ENCODE peak calls at places on chromosomes 12 and 14, in ten cellular contexts. G, J, S, L, F, Z, P, C, O and Q are unnamed samples.

GRCh38 chr14:92513966-92514843 is 624 bp downstream of the RIN3 start:
- DNase-seq in G (no peak), J (no peak), S (peak), L (peak), F (no peak), Z (peak), P (no peak), C (no peak), O (peak), Q (peak)

GRCh38 chr12:49921936-49922335 is 18.2 kb upstream of the FAIM2 start:
- DNase-seq in G (no peak), J (no peak), S (no peak), L (peak), F (no peak), Z (no peak), P (no peak), C (no peak), O (no peak), Q (no peak)

GRCh38 chr14:21917699-21918436 is 244.2 kb upstream of the OR4E1 start:
- DNase-seq in G (peak), J (no peak), S (peak), L (no peak), F (peak), Z (peak), P (peak), C (peak), O (peak), Q (no peak)

GRCh38 chr14:105505101-105505500 is 14.1 kb downstream of the TEDC1 start:
- DNase-seq in G (no peak), J (no peak), S (no peak), L (peak), F (no peak), Z (no peak), P (no peak), C (no peak), O (no peak), Q (peak)

GRCh38 chr12:54393350-54393655 is 8.8 kb upstream of the ZNF385A start:
- DNase-seq in G (no peak), J (no peak), S (no peak), L (no peak), F (no peak), Z (no peak), P (no peak), C (no peak), O (no peak), Q (peak)

GRCh38 chr12:109946505-109946904 is 46.4 kb downstream of the TCHP start:
- DNase-seq in G (no peak), J (no peak), S (no peak), L (no peak), F (no peak), Z (peak), P (no peak), C (no peak), O (peak), Q (no peak)

GRCh38 chr12:124862768-124863408 is 776 bp downstream of the SCARB1 start:
- DNase-seq in G (no peak), J (no peak), S (peak), L (no peak), F (peak), Z (peak), P (peak), C (no peak), O (no peak), Q (no peak)

GRCh38 chr14:50230601-50231474 is 540 bp downstream of the SOS2 start:
- DNase-seq in G (peak), J (peak), S (peak), L (peak), F (no peak), Z (peak), P (peak), C (peak), O (peak), Q (peak)

GRCh38 chr14:70871001-70871400 is 36.3 kb upstream of the PCNX1 start:
- DNase-seq in G (no peak), J (no peak), S (no peak), L (no peak), F (no peak), Z (no peak), P (no peak), C (no peak), O (no peak), Q (no peak)

GRCh38 chr12:107818984-107819383 is 44.5 kb downstream of the ASCL4 start:
- DNase-seq in G (no peak), J (no peak), S (no peak), L (no peak), F (no peak), Z (no peak), P (peak), C (no peak), O (peak), Q (no peak)

GRCh38 chr12:83250866-83251265 is 564.2 kb downstream of the TMTC2 start:
- DNase-seq in G (no peak), J (no peak), S (no peak), L (no peak), F (no peak), Z (no peak), P (no peak), C (no peak), O (no peak), Q (no peak)

GRCh38 chr14:103908580-103908979 is 19.7 kb upstream of the TDRD9 start:
- DNase-seq in G (no peak), J (no peak), S (no peak), L (no peak), F (no peak), Z (no peak), P (no peak), C (no peak), O (no peak), Q (peak)

GRCh38 chr12:65952737-65953209 is 128.5 kb downstream of the HMGA2 start:
- DNase-seq in G (no peak), J (no peak), S (peak), L (no peak), F (no peak), Z (no peak), P (peak), C (no peak), O (peak), Q (no peak)

GRCh38 chr12:104216461-104217058 is 981 bp downstream of the TXNRD1 start:
- DNase-seq in G (no peak), J (no peak), S (no peak), L (no peak), F (no peak), Z (no peak), P (no peak), C (no peak), O (no peak), Q (no peak)
- H3K4me3 ChIP-seq in G (peak), J (no peak), S (no peak), L (no peak), F (peak), Z (no peak), P (no peak), C (peak), O (peak), Q (peak)

GRCh38 chr14:34649344-34649743 is 19.4 kb upstream of the SNX6 start:
- DNase-seq in G (no peak), J (no peak), S (peak), L (no peak), F (no peak), Z (no peak), P (peak), C (no peak), O (peak), Q (no peak)
- H3K27ac ChIP-seq in G (no peak), J (no peak), S (peak), L (no peak), F (no peak), Z (no peak), P (no peak), C (no peak), O (peak), Q (no peak)

GRCh38 chr12:122891661-122892525 is 4.0 kb downstream of the VPS37B start:
- DNase-seq in G (no peak), J (no peak), S (peak), L (no peak), F (no peak), Z (peak), P (peak), C (no peak), O (peak), Q (no peak)
- H3K4me3 ChIP-seq in G (peak), J (no peak), S (no peak), L (no peak), F (peak), Z (no peak), P (peak), C (peak), O (peak), Q (peak)

GRCh38 chr12:57515934-57516541 is 4.3 kb downstream of the DDIT3 start:
- DNase-seq in G (no peak), J (no peak), S (peak), L (no peak), F (no peak), Z (no peak), P (no peak), C (no peak), O (no peak), Q (no peak)
- H3K27ac ChIP-seq in G (peak), J (no peak), S (no peak), L (no peak), F (no peak), Z (no peak), P (no peak), C (peak), O (no peak), Q (no peak)

DNA sequence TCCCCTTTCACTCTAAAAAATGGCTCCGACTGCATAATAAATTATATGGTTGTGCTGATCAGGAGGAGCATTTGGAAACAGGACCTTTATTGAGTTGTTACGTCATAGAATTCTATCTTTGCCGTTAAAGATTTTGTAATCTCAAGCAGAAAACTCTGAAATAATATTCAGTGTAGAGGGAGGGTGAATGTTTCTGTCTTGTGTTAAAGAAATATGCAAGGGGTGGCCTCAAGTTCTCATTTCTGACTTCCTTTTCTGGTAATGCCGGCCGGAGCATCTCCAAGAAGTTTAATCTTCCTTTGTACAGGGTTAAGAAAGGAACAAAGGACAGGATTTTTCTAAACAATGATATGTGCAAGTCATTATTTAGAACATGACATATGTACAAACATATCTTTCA is 165.1 kb downstream of the SLC38A4 start:
- DNase-seq in G (no peak), J (no peak), S (peak), L (no peak), F (no peak), Z (no peak), P (no peak), C (no peak), O (no peak), Q (no peak)
- H3K4me3 ChIP-seq in G (no peak), J (no peak), S (no peak), L (no peak), F (no peak), Z (no peak), P (no peak), C (no peak), O (no peak), Q (no peak)

GRCh38 chr12:15693233-15693911 is 95.8 kb downstream of the EPS8 start:
- DNase-seq in G (no peak), J (no peak), S (peak), L (no peak), F (no peak), Z (no peak), P (peak), C (no peak), O (peak), Q (no peak)
- H3K27ac ChIP-seq in G (peak), J (no peak), S (peak), L (peak), F (no peak), Z (no peak), P (no peak), C (no peak), O (peak), Q (no peak)

DNA sequence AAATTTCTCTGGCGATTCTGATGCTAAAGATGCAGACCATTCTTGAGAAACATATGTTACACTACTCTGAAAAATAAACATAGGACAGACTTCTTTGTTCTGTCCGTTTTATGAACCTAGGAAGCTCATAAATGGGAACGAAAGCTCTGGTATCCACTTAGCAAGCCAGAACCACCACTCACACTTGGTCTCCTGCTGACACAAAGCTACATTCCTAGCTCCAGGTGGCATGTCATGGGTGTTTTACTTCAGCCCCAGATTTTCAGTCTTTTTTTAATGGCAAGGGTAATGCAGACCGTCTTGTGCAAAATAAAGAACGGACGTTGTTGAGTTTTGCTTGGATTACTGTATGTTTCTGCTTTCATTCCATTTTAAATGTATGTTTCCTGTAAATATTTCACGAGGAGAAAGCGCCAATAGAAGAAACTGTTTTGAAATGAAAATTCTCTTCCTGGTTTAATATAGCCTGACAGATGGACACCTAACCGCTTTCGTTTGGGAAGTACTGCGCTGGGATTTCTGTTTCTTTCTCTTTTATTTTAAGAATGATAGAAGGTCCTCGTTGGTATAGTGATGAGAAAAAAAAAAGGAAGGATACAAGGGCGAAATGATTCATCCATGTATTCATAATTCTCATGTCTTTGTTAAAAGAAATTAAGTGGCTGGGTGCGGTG is 820 bp upstream of the COQ5 start:
- DNase-seq in G (peak), J (no peak), S (no peak), L (no peak), F (no peak), Z (peak), P (peak), C (peak), O (peak), Q (no peak)
- H3K4me3 ChIP-seq in G (peak), J (peak), S (peak), L (peak), F (peak), Z (no peak), P (peak), C (peak), O (peak), Q (peak)